ENCODE peak calls at places on chromosome 15, in four cellular contexts. One of them, this sample, is unnamed.

GRCh38 chr15:92392966-92393286 is 755 bp upstream of the ST8SIA2 start:
- DNase-seq in AG09319: no peak
- DNase-seq in stomach: no peak
- DNase-seq in activated CD8-positive, alpha-beta T cell treated with anti-CD3 and anti-CD28 coated beads for 36 hours: no peak
- DNase-seq in this sample: no peak

GRCh38 chr15:101000271-101000681 is 81.1 kb downstream of the LRRK1 start:
- DNase-seq in AG09319: no peak
- DNase-seq in stomach: no peak
- DNase-seq in activated CD8-positive, alpha-beta T cell treated with anti-CD3 and anti-CD28 coated beads for 36 hours: no peak
- DNase-seq in this sample: no peak

GRCh38 chr15:73866881-73867410 is 6.4 kb upstream of the TBC1D21 start:
- DNase-seq in AG09319: no peak
- DNase-seq in stomach: no peak
- DNase-seq in activated CD8-positive, alpha-beta T cell treated with anti-CD3 and anti-CD28 coated beads for 36 hours: no peak
- DNase-seq in this sample: no peak

GRCh38 chr15:101522091-101522490 is 32.6 kb upstream of the PCSK6 start:
- DNase-seq in AG09319: no peak
- DNase-seq in stomach: no peak
- DNase-seq in activated CD8-positive, alpha-beta T cell treated with anti-CD3 and anti-CD28 coated beads for 36 hours: no peak
- DNase-seq in this sample: no peak

GRCh38 chr15:54304321-54304720 is 326.1 kb downstream of the UNC13C start:
- DNase-seq in AG09319: no peak
- DNase-seq in stomach: no peak
- DNase-seq in activated CD8-positive, alpha-beta T cell treated with anti-CD3 and anti-CD28 coated beads for 36 hours: no peak
- DNase-seq in this sample: no peak

GRCh38 chr15:41878355-41878699 is 15.5 kb downstream of the SPTBN5 start:
- DNase-seq in AG09319: no peak
- DNase-seq in stomach: peak; percentile 54
- DNase-seq in activated CD8-positive, alpha-beta T cell treated with anti-CD3 and anti-CD28 coated beads for 36 hours: no peak
- DNase-seq in this sample: no peak

GRCh38 chr15:52100807-52101206 is 11.8 kb downstream of the BCL2L10 start:
- DNase-seq in AG09319: peak; percentile 84
- DNase-seq in stomach: peak; percentile 65
- DNase-seq in activated CD8-positive, alpha-beta T cell treated with anti-CD3 and anti-CD28 coated beads for 36 hours: no peak
- DNase-seq in this sample: peak; percentile 86

GRCh38 chr15:27683126-27683525 is 416.0 kb downstream of the OCA2 start:
- DNase-seq in AG09319: no peak
- DNase-seq in stomach: no peak
- DNase-seq in activated CD8-positive, alpha-beta T cell treated with anti-CD3 and anti-CD28 coated beads for 36 hours: no peak
- DNase-seq in this sample: no peak